ENCODE peak calls at places on chromosomes 6 and 20, in four cellular contexts. One of them, this sample, is unnamed.
A peak's percentile ranks its signal among the peaks of the same experiment; 100 is the strongest.

GRCh38 chr6:38750968-38751615 is 36.0 kb downstream of the DNAH8 start:
- DNase-seq in vagina: no peak
- DNase-seq in stomach: no peak
- DNase-seq in esophagus muscularis mucosa: no peak
- DNase-seq in this sample: no peak

GRCh38 chr6:20211941-20212391 is 303 bp downstream of the MBOAT1 start:
- DNase-seq in vagina: no peak
- DNase-seq in stomach: peak; percentile 60
- DNase-seq in esophagus muscularis mucosa: peak; percentile 85
- DNase-seq in this sample: no peak

GRCh38 chr6:108119212-108120141 is 44.9 kb upstream of the OSTM1 start:
- DNase-seq in vagina: no peak
- DNase-seq in stomach: no peak
- DNase-seq in esophagus muscularis mucosa: no peak
- DNase-seq in this sample: no peak

GRCh38 chr6:17491416-17492142 is 98.2 kb downstream of the CAP2 start:
- DNase-seq in vagina: peak; percentile 65
- DNase-seq in stomach: no peak
- DNase-seq in esophagus muscularis mucosa: peak; percentile 88
- DNase-seq in this sample: no peak

GRCh38 chr6:20352346-20352745 is 49.3 kb upstream of the E2F3 start:
- DNase-seq in vagina: no peak
- DNase-seq in stomach: no peak
- DNase-seq in esophagus muscularis mucosa: no peak
- DNase-seq in this sample: no peak

GRCh38 chr6:139436521-139437348 is 62.3 kb upstream of the CITED2 start:
- DNase-seq in vagina: no peak
- DNase-seq in stomach: no peak
- DNase-seq in esophagus muscularis mucosa: no peak
- DNase-seq in this sample: no peak

GRCh38 chr6:155050311-155050710 is 55.2 kb downstream of the TIAM2 start:
- DNase-seq in vagina: no peak
- DNase-seq in stomach: no peak
- DNase-seq in esophagus muscularis mucosa: no peak
- DNase-seq in this sample: no peak

GRCh38 chr20:20547221-20547875 is 165.1 kb downstream of the RALGAPA2 start:
- DNase-seq in vagina: no peak
- DNase-seq in stomach: no peak
- DNase-seq in esophagus muscularis mucosa: no peak
- DNase-seq in this sample: no peak

GRCh38 chr6:127879685-127880084 is 21.2 kb downstream of the THEMIS start:
- DNase-seq in vagina: no peak
- DNase-seq in stomach: no peak
- DNase-seq in esophagus muscularis mucosa: no peak
- DNase-seq in this sample: no peak

GRCh38 chr6:39301606-39302005 is 12.6 kb downstream of the KCNK17 start:
- DNase-seq in vagina: no peak
- DNase-seq in stomach: no peak
- DNase-seq in esophagus muscularis mucosa: no peak
- DNase-seq in this sample: no peak

GRCh38 chr6:159184559-159184958 is 15.4 kb downstream of the FNDC1 start:
- DNase-seq in vagina: no peak
- DNase-seq in stomach: no peak
- DNase-seq in esophagus muscularis mucosa: no peak
- DNase-seq in this sample: no peak

GRCh38 chr20:47573586-47573985 is 71.9 kb downstream of the NCOA3 start:
- DNase-seq in vagina: no peak
- DNase-seq in stomach: no peak
- DNase-seq in esophagus muscularis mucosa: no peak
- DNase-seq in this sample: no peak

GRCh38 chr6:36830577-36830976 is 8.7 kb downstream of the CPNE5 start:
- DNase-seq in vagina: no peak
- DNase-seq in stomach: no peak
- DNase-seq in esophagus muscularis mucosa: no peak
- DNase-seq in this sample: no peak

DNA sequence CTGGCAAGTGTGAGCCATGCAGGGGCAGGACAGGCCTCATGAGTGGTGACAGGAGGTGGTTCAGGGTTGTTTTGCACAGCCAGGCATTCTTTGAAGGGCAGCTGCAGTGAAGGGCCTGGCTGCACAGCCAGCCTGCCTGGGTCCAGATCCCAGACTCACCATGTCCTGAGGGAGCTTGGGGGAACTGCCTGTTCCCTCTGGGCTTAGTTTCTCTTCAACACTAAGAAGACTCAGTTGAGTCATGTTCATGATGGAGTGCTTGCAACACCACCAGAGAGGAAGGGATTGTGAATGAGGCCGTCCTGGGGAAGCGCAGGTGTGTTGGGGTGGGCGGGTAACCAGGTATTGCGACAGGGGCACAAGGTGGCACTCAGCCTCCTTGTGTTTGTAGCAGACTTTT is 102.4 kb downstream of the CDH26 start:
- DNase-seq in vagina: no peak
- DNase-seq in stomach: no peak
- DNase-seq in esophagus muscularis mucosa: no peak
- DNase-seq in this sample: no peak
- TF ChIP-seq POLR2AphosphoS5 in vagina: no peak
- TF ChIP-seq POLR2AphosphoS5 in stomach: no peak
- TF ChIP-seq POLR2AphosphoS5 in esophagus muscularis mucosa: no peak
- TF ChIP-seq POLR2AphosphoS5 in this sample: no peak

DNA sequence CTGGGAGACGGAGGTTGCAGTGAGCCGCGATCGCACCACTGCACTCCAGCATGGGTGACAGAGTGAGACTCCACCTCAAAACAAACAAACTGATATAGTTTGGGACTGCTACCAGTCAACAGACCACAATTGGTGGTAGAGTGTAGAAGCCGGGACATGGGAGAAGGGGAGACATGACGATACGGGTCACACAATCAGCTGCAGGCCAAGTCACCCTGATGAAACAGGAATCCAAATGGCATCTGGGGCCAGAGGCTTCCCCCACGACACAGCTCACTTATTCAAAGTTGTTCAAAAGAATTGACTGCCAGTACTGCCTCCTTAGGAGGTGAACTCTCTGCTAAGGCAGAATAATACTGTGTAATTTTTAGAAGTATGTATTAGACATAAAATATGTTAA is 27.5 kb downstream of the AMD1 start:
- DNase-seq in vagina: no peak
- DNase-seq in stomach: no peak
- DNase-seq in esophagus muscularis mucosa: no peak
- DNase-seq in this sample: no peak
- TF ChIP-seq POLR2A in vagina: no peak
- TF ChIP-seq POLR2A in stomach: no peak
- TF ChIP-seq POLR2A in esophagus muscularis mucosa: no peak
- TF ChIP-seq POLR2A in this sample: no peak

DNA sequence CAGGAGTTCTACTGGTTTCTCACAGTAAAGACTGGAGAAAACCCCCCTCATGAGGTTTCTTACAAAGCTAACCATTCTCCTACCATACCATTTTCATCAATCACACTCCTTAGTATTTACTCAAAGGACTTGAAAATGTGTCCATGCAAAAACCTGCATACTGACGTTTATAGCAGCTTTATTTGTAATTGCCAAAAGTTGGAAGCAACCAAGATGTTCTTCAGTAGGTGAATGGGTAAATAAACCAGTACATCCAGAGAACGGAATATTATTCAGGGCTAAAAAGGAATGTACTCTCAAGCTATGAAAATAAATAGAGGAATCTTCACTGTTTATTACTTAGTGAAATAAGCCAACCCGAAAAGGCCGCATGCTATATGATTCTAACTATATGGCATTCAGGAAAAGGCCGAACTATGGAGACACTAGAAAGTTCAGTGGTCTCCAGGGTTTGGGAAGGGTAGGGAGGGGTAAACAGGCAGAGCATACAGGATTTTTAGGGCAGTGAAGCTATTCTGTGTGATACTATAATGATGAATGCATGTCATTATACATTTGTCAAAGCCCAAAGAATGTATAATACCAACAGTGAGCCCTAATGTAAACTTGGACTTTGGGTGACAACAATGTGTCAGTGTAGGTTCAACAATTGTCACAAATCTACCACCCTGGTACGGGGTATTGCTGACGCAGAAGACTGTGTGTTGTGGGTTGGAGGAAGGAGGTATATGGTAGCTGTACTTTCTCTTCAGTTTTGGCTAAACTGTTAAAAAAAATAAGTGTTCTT is 50.6 kb downstream of the SNX5 start:
- DNase-seq in vagina: no peak
- DNase-seq in stomach: no peak
- DNase-seq in esophagus muscularis mucosa: no peak
- DNase-seq in this sample: no peak
- TF ChIP-seq POLR2AphosphoS5 in vagina: no peak
- TF ChIP-seq POLR2AphosphoS5 in stomach: no peak
- TF ChIP-seq POLR2AphosphoS5 in esophagus muscularis mucosa: no peak
- TF ChIP-seq POLR2AphosphoS5 in this sample: no peak

DNA sequence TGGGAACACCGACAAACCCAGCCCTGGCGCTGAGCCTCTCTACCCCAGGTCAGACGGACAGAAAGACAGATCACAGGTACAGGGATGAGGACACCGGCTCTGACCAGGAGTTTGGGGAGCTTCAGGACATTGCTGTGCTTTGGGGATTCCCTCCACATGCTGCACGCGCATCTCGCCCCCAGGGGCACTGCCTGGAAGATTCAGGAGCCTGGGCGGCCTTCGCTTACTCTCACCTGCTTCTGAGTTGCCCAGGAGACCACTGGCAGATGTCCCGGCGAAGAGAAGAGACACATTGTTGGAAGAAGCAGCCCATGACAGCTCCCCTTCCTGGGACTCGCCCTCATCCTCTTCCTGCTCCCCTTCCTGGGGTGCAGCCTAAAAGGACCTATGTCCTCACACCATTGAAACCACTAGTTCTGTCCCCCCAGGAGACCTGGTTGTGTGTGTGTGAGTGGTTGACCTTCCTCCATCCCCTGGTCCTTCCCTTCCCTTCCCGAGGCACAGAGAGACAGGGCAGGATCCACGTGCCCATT is 15.3 kb downstream of the VEGFA start:
- DNase-seq in vagina: no peak
- DNase-seq in stomach: no peak
- DNase-seq in esophagus muscularis mucosa: no peak
- DNase-seq in this sample: no peak
- TF ChIP-seq POLR2A in vagina: no peak
- TF ChIP-seq POLR2A in stomach: no peak
- TF ChIP-seq POLR2A in esophagus muscularis mucosa: no peak
- TF ChIP-seq POLR2A in this sample: no peak

DNA sequence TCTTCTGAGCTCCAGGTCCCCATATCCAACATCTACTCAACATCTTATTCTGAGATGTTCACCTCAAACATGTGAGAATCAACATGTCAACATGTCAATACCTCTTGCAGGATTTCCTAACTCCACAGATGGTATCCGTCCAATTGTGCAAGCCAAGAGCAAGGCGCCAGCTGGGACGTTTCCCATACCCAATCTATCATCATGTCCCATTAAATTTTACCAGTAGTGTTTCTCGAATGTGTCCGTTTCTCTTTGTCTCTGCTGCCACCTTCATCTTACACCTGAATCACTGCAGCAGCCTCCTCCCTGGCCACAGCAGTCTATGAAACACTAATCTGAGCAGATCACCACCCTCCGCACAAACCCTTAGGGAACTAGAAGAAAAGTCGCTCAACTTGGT is 78.0 kb upstream of the RPS6KA2 start:
- DNase-seq in vagina: no peak
- DNase-seq in stomach: no peak
- DNase-seq in esophagus muscularis mucosa: no peak
- DNase-seq in this sample: no peak
- TF ChIP-seq POLR2AphosphoS5 in vagina: no peak
- TF ChIP-seq POLR2AphosphoS5 in stomach: no peak
- TF ChIP-seq POLR2AphosphoS5 in esophagus muscularis mucosa: no peak
- TF ChIP-seq POLR2AphosphoS5 in this sample: no peak

GRCh38 chr6:149922642-149923326 is at the start of gene RAET1G:
- DNase-seq in vagina: peak; percentile 94
- DNase-seq in stomach: peak; percentile 88
- DNase-seq in esophagus muscularis mucosa: peak; percentile 97
- DNase-seq in this sample: peak; percentile 51
- TF ChIP-seq POLR2A in vagina: no peak
- TF ChIP-seq POLR2A in stomach: no peak
- TF ChIP-seq POLR2A in esophagus muscularis mucosa: no peak
- TF ChIP-seq POLR2A in this sample: no peak

GRCh38 chr20:48776306-48776705 is 51.5 kb downstream of the PREX1 start:
- DNase-seq in vagina: no peak
- DNase-seq in stomach: no peak
- DNase-seq in esophagus muscularis mucosa: no peak
- DNase-seq in this sample: no peak

GRCh38 chr20:48774696-48775095 is 53.1 kb downstream of the PREX1 start:
- DNase-seq in vagina: no peak
- DNase-seq in stomach: no peak
- DNase-seq in esophagus muscularis mucosa: no peak
- DNase-seq in this sample: no peak

GRCh38 chr20:48772183-48772976 is 55.4 kb downstream of the PREX1 start:
- DNase-seq in vagina: no peak
- DNase-seq in stomach: peak; percentile 42
- DNase-seq in esophagus muscularis mucosa: no peak
- DNase-seq in this sample: no peak

GRCh38 chr20:48771542-48771941 is 56.3 kb downstream of the PREX1 start:
- DNase-seq in vagina: no peak
- DNase-seq in stomach: no peak
- DNase-seq in esophagus muscularis mucosa: no peak
- DNase-seq in this sample: no peak

GRCh38 chr20:48773837-48774418 is 53.9 kb downstream of the PREX1 start:
- DNase-seq in vagina: no peak
- DNase-seq in stomach: no peak
- DNase-seq in esophagus muscularis mucosa: no peak
- DNase-seq in this sample: no peak
- TF ChIP-seq POLR2AphosphoS5 in vagina: no peak
- TF ChIP-seq POLR2AphosphoS5 in stomach: no peak
- TF ChIP-seq POLR2AphosphoS5 in esophagus muscularis mucosa: no peak
- TF ChIP-seq POLR2AphosphoS5 in this sample: no peak

This sample was measured in GM12892.